ENCODE peak calls at places on chromosomes 16 and 17, in eight cellular contexts. C is stromal cell of bone marrow; W is lower leg skin; O is activated CD4-positive, alpha-beta T cell treated with anti-CD3 and anti-CD28 coated beads for 48 hours; R is AG09319; U is left cardiac atrium; Q is nephron progenitor cell; S is EL. J is an unnamed sample.

GRCh38 chr16:55107851-55108250 is 177.2 kb downstream of the IRX5 start:
- DNase-seq in C (no peak), W (no peak), O (no peak), R (no peak), U (no peak), Q (no peak), S (no peak), J (no peak)

GRCh38 chr17:80848449-80849102 is 143.1 kb upstream of the CHMP6 start:
- DNase-seq in C (no peak), W (no peak), O (no peak), R (no peak), U (no peak), Q (no peak), S (no peak), J (no peak)

GRCh38 chr17:2054262-2054739 is 602 bp upstream of the HIC1 start:
- DNase-seq in C (no peak), W (no peak), O (peak), R (no peak), U (no peak), Q (no peak), S (peak), J (no peak)

GRCh38 chr17:73493212-73493814 is 150.9 kb downstream of the SDK2 start:
- DNase-seq in C (no peak), W (no peak), O (no peak), R (no peak), U (no peak), Q (no peak), S (no peak), J (no peak)

GRCh38 chr16:86791287-86792074 is 213.1 kb downstream of the FOXL1 start:
- DNase-seq in C (no peak), W (no peak), O (no peak), R (no peak), U (no peak), Q (no peak), S (no peak), J (no peak)

GRCh38 chr17:36791961-36792475 is 145.3 kb upstream of the LHX1 start:
- DNase-seq in C (no peak), W (no peak), O (no peak), R (no peak), U (no peak), Q (peak), S (no peak), J (no peak)

GRCh38 chr17:50362661-50363060 is 10.3 kb downstream of the MRPL27 start:
- DNase-seq in C (no peak), W (no peak), O (no peak), R (no peak), U (no peak), Q (no peak), S (no peak), J (no peak)

GRCh38 chr17:2084766-2085647 is 30.1 kb downstream of the HIC1 start:
- DNase-seq in C (no peak), W (peak), O (no peak), R (peak), U (peak), Q (no peak), S (peak), J (no peak)

GRCh38 chr16:11140867-11141266 is 115.1 kb downstream of the SOCS1 start:
- DNase-seq in C (no peak), W (no peak), O (no peak), R (no peak), U (no peak), Q (no peak), S (no peak), J (no peak)

GRCh38 chr17:78694805-78695531 is 87.1 kb downstream of the CYTH1 start:
- DNase-seq in C (no peak), W (no peak), O (no peak), R (no peak), U (no peak), Q (no peak), S (no peak), J (no peak)

GRCh38 chr17:17837966-17838962 is 1.5 kb upstream of the SREBF1 start:
- DNase-seq in C (no peak), W (peak), O (no peak), R (no peak), U (peak), Q (no peak), S (peak), J (no peak)

GRCh38 chr17:18246880-18247612 is 11.5 kb downstream of the FLII start:
- DNase-seq in C (no peak), W (peak), O (peak), R (no peak), U (peak), Q (peak), S (peak), J (no peak)

GRCh38 chr17:7587420-7587786 is 2.5 kb downstream of the SOX15 start:
- DNase-seq in C (peak), W (no peak), O (no peak), R (peak), U (no peak), Q (no peak), S (peak), J (peak)

GRCh38 chr16:27823438-27823820 is 240.1 kb downstream of the GSG1L start:
- DNase-seq in C (no peak), W (no peak), O (no peak), R (no peak), U (no peak), Q (no peak), S (no peak), J (no peak)

GRCh38 chr16:81693467-81694303 is 85.4 kb upstream of the PLCG2 start:
- DNase-seq in C (peak), W (no peak), O (no peak), R (no peak), U (peak), Q (no peak), S (peak), J (no peak)

GRCh38 chr16:85296859-85297698 is 184.8 kb upstream of the CIBAR2 start:
- DNase-seq in C (no peak), W (no peak), O (peak), R (no peak), U (peak), Q (peak), S (peak), J (no peak)

GRCh38 chr17:21474815-21475214 is 98.7 kb downstream of the KCNJ12 start:
- DNase-seq in C (no peak), W (no peak), O (no peak), R (no peak), U (no peak), Q (no peak), S (no peak), J (no peak)

GRCh38 chr17:81641825-81642489 is 5.0 kb downstream of the TSPAN10 start:
- DNase-seq in C (peak), W (no peak), O (no peak), R (no peak), U (no peak), Q (no peak), S (peak), J (peak)

GRCh38 chr17:76700627-76701470 is 9.9 kb downstream of the MXRA7 start:
- DNase-seq in C (peak), W (no peak), O (no peak), R (peak), U (peak), Q (peak), S (peak), J (peak)

GRCh38 chr16:8892101-8892575 is 10.0 kb downstream of the LITAFD start:
- DNase-seq in C (no peak), W (no peak), O (no peak), R (no peak), U (no peak), Q (no peak), S (no peak), J (no peak)

GRCh38 chr16:25625620-25626019 is 66.1 kb upstream of the HS3ST4 start:
- DNase-seq in C (no peak), W (no peak), O (no peak), R (no peak), U (no peak), Q (no peak), S (no peak), J (no peak)

GRCh38 chr16:86923656-86924055 is 345.3 kb downstream of the FOXL1 start:
- DNase-seq in C (no peak), W (no peak), O (no peak), R (no peak), U (no peak), Q (no peak), S (no peak), J (no peak)